ENCODE peak calls at places on chromosomes 12 and 14, in four cellular contexts. One of them, this sample, is unnamed.

GRCh38 chr12:105418232-105418631 is 87.7 kb downstream of the C12orf75 start:
- DNase-seq in stimulated activated CD4-positive, alpha-beta T cell treated with anti-CD3 and anti-CD28 coated beads, Interleukin-15, amount 100 ng/mL, for 1 hour: no peak
- DNase-seq in Jurkat, Clone E6-1: no peak
- DNase-seq in effector CD4-positive, alpha-beta T cell: no peak
- DNase-seq in this sample: no peak

GRCh38 chr12:57850924-57851323 is 4.4 kb upstream of the CTDSP2 start:
- DNase-seq in stimulated activated CD4-positive, alpha-beta T cell treated with anti-CD3 and anti-CD28 coated beads, Interleukin-15, amount 100 ng/mL, for 1 hour: no peak
- DNase-seq in Jurkat, Clone E6-1: peak
- DNase-seq in effector CD4-positive, alpha-beta T cell: no peak
- DNase-seq in this sample: no peak

GRCh38 chr12:24127919-24128721 is 178.7 kb upstream of the SOX5 start:
- DNase-seq in stimulated activated CD4-positive, alpha-beta T cell treated with anti-CD3 and anti-CD28 coated beads, Interleukin-15, amount 100 ng/mL, for 1 hour: no peak
- DNase-seq in Jurkat, Clone E6-1: no peak
- DNase-seq in effector CD4-positive, alpha-beta T cell: no peak
- DNase-seq in this sample: no peak

GRCh38 chr14:24741871-24742270 is 107.9 kb upstream of the GZMB start:
- DNase-seq in stimulated activated CD4-positive, alpha-beta T cell treated with anti-CD3 and anti-CD28 coated beads, Interleukin-15, amount 100 ng/mL, for 1 hour: no peak
- DNase-seq in Jurkat, Clone E6-1: no peak
- DNase-seq in effector CD4-positive, alpha-beta T cell: no peak
- DNase-seq in this sample: no peak

GRCh38 chr14:94591871-94592270 is 10.6 kb downstream of the SERPINA5 start:
- DNase-seq in stimulated activated CD4-positive, alpha-beta T cell treated with anti-CD3 and anti-CD28 coated beads, Interleukin-15, amount 100 ng/mL, for 1 hour: no peak
- DNase-seq in Jurkat, Clone E6-1: no peak
- DNase-seq in effector CD4-positive, alpha-beta T cell: no peak
- DNase-seq in this sample: no peak

GRCh38 chr14:22556021-22556989 is 32.7 kb downstream of the DAD1 start:
- DNase-seq in stimulated activated CD4-positive, alpha-beta T cell treated with anti-CD3 and anti-CD28 coated beads, Interleukin-15, amount 100 ng/mL, for 1 hour: peak
- DNase-seq in Jurkat, Clone E6-1: peak
- DNase-seq in effector CD4-positive, alpha-beta T cell: peak
- DNase-seq in this sample: peak

GRCh38 chr12:108855284-108856169 is 1.9 kb downstream of the SSH1 start:
- DNase-seq in stimulated activated CD4-positive, alpha-beta T cell treated with anti-CD3 and anti-CD28 coated beads, Interleukin-15, amount 100 ng/mL, for 1 hour: no peak
- DNase-seq in Jurkat, Clone E6-1: no peak
- DNase-seq in effector CD4-positive, alpha-beta T cell: no peak
- DNase-seq in this sample: no peak

GRCh38 chr14:41993687-41994086 is 387.0 kb downstream of the LRFN5 start:
- DNase-seq in stimulated activated CD4-positive, alpha-beta T cell treated with anti-CD3 and anti-CD28 coated beads, Interleukin-15, amount 100 ng/mL, for 1 hour: no peak
- DNase-seq in Jurkat, Clone E6-1: no peak
- DNase-seq in effector CD4-positive, alpha-beta T cell: no peak
- DNase-seq in this sample: no peak

GRCh38 chr12:54037360-54038259 is 4.8 kb downstream of the HOXC5 start:
- DNase-seq in stimulated activated CD4-positive, alpha-beta T cell treated with anti-CD3 and anti-CD28 coated beads, Interleukin-15, amount 100 ng/mL, for 1 hour: no peak
- DNase-seq in Jurkat, Clone E6-1: no peak
- DNase-seq in effector CD4-positive, alpha-beta T cell: no peak
- DNase-seq in this sample: no peak

GRCh38 chr14:104396682-104397470 is 182.7 kb upstream of the C14orf180 start:
- DNase-seq in stimulated activated CD4-positive, alpha-beta T cell treated with anti-CD3 and anti-CD28 coated beads, Interleukin-15, amount 100 ng/mL, for 1 hour: no peak
- DNase-seq in Jurkat, Clone E6-1: no peak
- DNase-seq in effector CD4-positive, alpha-beta T cell: no peak
- DNase-seq in this sample: no peak

GRCh38 chr12:104307655-104308000 is 4.1 kb downstream of the EID3 start:
- DNase-seq in stimulated activated CD4-positive, alpha-beta T cell treated with anti-CD3 and anti-CD28 coated beads, Interleukin-15, amount 100 ng/mL, for 1 hour: no peak
- DNase-seq in Jurkat, Clone E6-1: no peak
- DNase-seq in effector CD4-positive, alpha-beta T cell: no peak
- DNase-seq in this sample: no peak

GRCh38 chr14:57559561-57559960 is 65.9 kb upstream of the CCDC198 start:
- DNase-seq in stimulated activated CD4-positive, alpha-beta T cell treated with anti-CD3 and anti-CD28 coated beads, Interleukin-15, amount 100 ng/mL, for 1 hour: no peak
- DNase-seq in Jurkat, Clone E6-1: no peak
- DNase-seq in effector CD4-positive, alpha-beta T cell: no peak
- DNase-seq in this sample: no peak

GRCh38 chr14:28468191-28469151 is 298.1 kb upstream of the FOXG1 start:
- DNase-seq in stimulated activated CD4-positive, alpha-beta T cell treated with anti-CD3 and anti-CD28 coated beads, Interleukin-15, amount 100 ng/mL, for 1 hour: no peak
- DNase-seq in Jurkat, Clone E6-1: no peak
- DNase-seq in effector CD4-positive, alpha-beta T cell: no peak
- DNase-seq in this sample: no peak

GRCh38 chr14:74853581-74853980 is 22.4 kb downstream of the PROX2 start:
- DNase-seq in stimulated activated CD4-positive, alpha-beta T cell treated with anti-CD3 and anti-CD28 coated beads, Interleukin-15, amount 100 ng/mL, for 1 hour: no peak
- DNase-seq in Jurkat, Clone E6-1: no peak
- DNase-seq in effector CD4-positive, alpha-beta T cell: no peak
- DNase-seq in this sample: no peak

GRCh38 chr12:75487310-75487709 is 6.8 kb downstream of the GLIPR1 start:
- DNase-seq in stimulated activated CD4-positive, alpha-beta T cell treated with anti-CD3 and anti-CD28 coated beads, Interleukin-15, amount 100 ng/mL, for 1 hour: no peak
- DNase-seq in Jurkat, Clone E6-1: no peak
- DNase-seq in effector CD4-positive, alpha-beta T cell: no peak
- DNase-seq in this sample: no peak

GRCh38 chr14:62436256-62436655 is 609.0 kb downstream of the KCNH5 start:
- DNase-seq in stimulated activated CD4-positive, alpha-beta T cell treated with anti-CD3 and anti-CD28 coated beads, Interleukin-15, amount 100 ng/mL, for 1 hour: no peak
- DNase-seq in Jurkat, Clone E6-1: no peak
- DNase-seq in effector CD4-positive, alpha-beta T cell: no peak
- DNase-seq in this sample: no peak

GRCh38 chr12:91394903-91395302 is 212.3 kb upstream of the DCN start:
- DNase-seq in stimulated activated CD4-positive, alpha-beta T cell treated with anti-CD3 and anti-CD28 coated beads, Interleukin-15, amount 100 ng/mL, for 1 hour: no peak
- DNase-seq in Jurkat, Clone E6-1: no peak
- DNase-seq in effector CD4-positive, alpha-beta T cell: no peak
- DNase-seq in this sample: no peak

GRCh38 chr12:78802593-78802992 is 62.0 kb upstream of the SYT1 start:
- DNase-seq in stimulated activated CD4-positive, alpha-beta T cell treated with anti-CD3 and anti-CD28 coated beads, Interleukin-15, amount 100 ng/mL, for 1 hour: no peak
- DNase-seq in Jurkat, Clone E6-1: no peak
- DNase-seq in effector CD4-positive, alpha-beta T cell: no peak
- DNase-seq in this sample: no peak

GRCh38 chr14:70649803-70650202 is 8.1 kb downstream of the TTC9 start:
- DNase-seq in stimulated activated CD4-positive, alpha-beta T cell treated with anti-CD3 and anti-CD28 coated beads, Interleukin-15, amount 100 ng/mL, for 1 hour: no peak
- DNase-seq in Jurkat, Clone E6-1: no peak
- DNase-seq in effector CD4-positive, alpha-beta T cell: no peak
- DNase-seq in this sample: no peak

GRCh38 chr12:116365606-116366455 is 88.3 kb upstream of the MED13L start:
- DNase-seq in stimulated activated CD4-positive, alpha-beta T cell treated with anti-CD3 and anti-CD28 coated beads, Interleukin-15, amount 100 ng/mL, for 1 hour: no peak
- DNase-seq in Jurkat, Clone E6-1: no peak
- DNase-seq in effector CD4-positive, alpha-beta T cell: no peak
- DNase-seq in this sample: no peak

GRCh38 chr12:55797068-55797467 is 20.5 kb downstream of the SARNP start:
- DNase-seq in stimulated activated CD4-positive, alpha-beta T cell treated with anti-CD3 and anti-CD28 coated beads, Interleukin-15, amount 100 ng/mL, for 1 hour: no peak
- DNase-seq in Jurkat, Clone E6-1: peak
- DNase-seq in effector CD4-positive, alpha-beta T cell: no peak
- DNase-seq in this sample: no peak

GRCh38 chr12:95582230-95583058 is 31.2 kb upstream of the USP44 start:
- DNase-seq in stimulated activated CD4-positive, alpha-beta T cell treated with anti-CD3 and anti-CD28 coated beads, Interleukin-15, amount 100 ng/mL, for 1 hour: no peak
- DNase-seq in Jurkat, Clone E6-1: no peak
- DNase-seq in effector CD4-positive, alpha-beta T cell: no peak
- DNase-seq in this sample: no peak

GRCh38 chr12:33472299-33472698 is 32.7 kb upstream of the SYT10 start:
- DNase-seq in stimulated activated CD4-positive, alpha-beta T cell treated with anti-CD3 and anti-CD28 coated beads, Interleukin-15, amount 100 ng/mL, for 1 hour: no peak
- DNase-seq in Jurkat, Clone E6-1: no peak
- DNase-seq in effector CD4-positive, alpha-beta T cell: no peak
- DNase-seq in this sample: no peak

GRCh38 chr14:85195872-85196477 is 334.0 kb upstream of the FLRT2 start:
- DNase-seq in stimulated activated CD4-positive, alpha-beta T cell treated with anti-CD3 and anti-CD28 coated beads, Interleukin-15, amount 100 ng/mL, for 1 hour: no peak
- DNase-seq in Jurkat, Clone E6-1: no peak
- DNase-seq in effector CD4-positive, alpha-beta T cell: no peak
- DNase-seq in this sample: no peak

This sample was measured in memory B cell.